ENCODE peak calls at places on chromosomes 5 and 9, in eight cellular contexts. One of them, this sample, is unnamed.

GRCh38 chr9:120186276-120186675 is 393.7 kb downstream of the CDK5RAP2 start:
- DNase-seq in coronary artery: peak
- DNase-seq in foreskin fibroblast: no peak
- DNase-seq in body of pancreas: no peak
- DNase-seq in astrocyte of the cerebellum: no peak
- DNase-seq in endothelial cell of umbilical vein: no peak
- DNase-seq in GM12865: no peak
- DNase-seq in AG04449: no peak
- DNase-seq in this sample: no peak

GRCh38 chr5:148179234-148179824 is 11.0 kb downstream of the SPINK14 start:
- DNase-seq in GM12865: peak
- DNase-seq in coronary artery: no peak
- DNase-seq in foreskin fibroblast: peak
- DNase-seq in AG04449: peak
- DNase-seq in endothelial cell of umbilical vein: peak
- DNase-seq in astrocyte of the cerebellum: peak
- DNase-seq in body of pancreas: peak
- DNase-seq in this sample: peak

GRCh38 chr9:34809504-34810186 is 99.7 kb upstream of the CCL21 start:
- DNase-seq in AG04449: no peak
- DNase-seq in GM12865: no peak
- DNase-seq in coronary artery: no peak
- DNase-seq in astrocyte of the cerebellum: no peak
- DNase-seq in body of pancreas: peak
- DNase-seq in foreskin fibroblast: no peak
- DNase-seq in endothelial cell of umbilical vein: peak
- DNase-seq in this sample: no peak

GRCh38 chr5:59756373-59757035 is 137.0 kb downstream of the PDE4D start:
- DNase-seq in astrocyte of the cerebellum: no peak
- DNase-seq in body of pancreas: no peak
- DNase-seq in foreskin fibroblast: no peak
- DNase-seq in GM12865: no peak
- DNase-seq in endothelial cell of umbilical vein: no peak
- DNase-seq in AG04449: no peak
- DNase-seq in coronary artery: no peak
- DNase-seq in this sample: no peak

GRCh38 chr5:178259623-178260536 is 27.3 kb upstream of the PHYKPL start:
- DNase-seq in endothelial cell of umbilical vein: no peak
- DNase-seq in body of pancreas: no peak
- DNase-seq in coronary artery: no peak
- DNase-seq in astrocyte of the cerebellum: no peak
- DNase-seq in foreskin fibroblast: no peak
- DNase-seq in GM12865: no peak
- DNase-seq in AG04449: no peak
- DNase-seq in this sample: no peak

GRCh38 chr5:139748505-139748826 is 47.1 kb upstream of the PSD2 start:
- DNase-seq in AG04449: no peak
- DNase-seq in endothelial cell of umbilical vein: no peak
- DNase-seq in GM12865: no peak
- DNase-seq in coronary artery: no peak
- DNase-seq in body of pancreas: no peak
- DNase-seq in astrocyte of the cerebellum: no peak
- DNase-seq in foreskin fibroblast: no peak
- DNase-seq in this sample: no peak

GRCh38 chr9:123406016-123406415 is 50.0 kb downstream of the CRB2 start:
- DNase-seq in AG04449: no peak
- DNase-seq in endothelial cell of umbilical vein: no peak
- DNase-seq in coronary artery: no peak
- DNase-seq in body of pancreas: no peak
- DNase-seq in astrocyte of the cerebellum: no peak
- DNase-seq in GM12865: no peak
- DNase-seq in foreskin fibroblast: no peak
- DNase-seq in this sample: no peak

GRCh38 chr5:87347272-87347671 is 65.5 kb downstream of the CCNH start:
- DNase-seq in body of pancreas: no peak
- DNase-seq in foreskin fibroblast: no peak
- DNase-seq in astrocyte of the cerebellum: peak
- DNase-seq in AG04449: no peak
- DNase-seq in endothelial cell of umbilical vein: no peak
- DNase-seq in coronary artery: no peak
- DNase-seq in GM12865: no peak
- DNase-seq in this sample: no peak

GRCh38 chr9:127897194-127897692 is 2.2 kb downstream of the ST6GALNAC6 start:
- DNase-seq in GM12865: peak
- DNase-seq in coronary artery: peak
- DNase-seq in astrocyte of the cerebellum: no peak
- DNase-seq in foreskin fibroblast: peak
- DNase-seq in AG04449: no peak
- DNase-seq in endothelial cell of umbilical vein: peak
- DNase-seq in body of pancreas: peak
- DNase-seq in this sample: no peak

GRCh38 chr5:138559937-138560336 is 15.3 kb downstream of the HSPA9 start:
- DNase-seq in foreskin fibroblast: no peak
- DNase-seq in astrocyte of the cerebellum: no peak
- DNase-seq in AG04449: no peak
- DNase-seq in GM12865: no peak
- DNase-seq in body of pancreas: no peak
- DNase-seq in coronary artery: no peak
- DNase-seq in endothelial cell of umbilical vein: no peak
- DNase-seq in this sample: no peak

GRCh38 chr5:158394102-158394501 is 535.2 kb upstream of the CLINT1 start:
- DNase-seq in endothelial cell of umbilical vein: no peak
- DNase-seq in astrocyte of the cerebellum: no peak
- DNase-seq in body of pancreas: no peak
- DNase-seq in coronary artery: no peak
- DNase-seq in foreskin fibroblast: no peak
- DNase-seq in AG04449: no peak
- DNase-seq in GM12865: no peak
- DNase-seq in this sample: no peak

GRCh38 chr9:127133739-127134167 is 11.3 kb upstream of the ANGPTL2 start:
- DNase-seq in body of pancreas: no peak
- DNase-seq in GM12865: no peak
- DNase-seq in AG04449: peak
- DNase-seq in endothelial cell of umbilical vein: no peak
- DNase-seq in astrocyte of the cerebellum: no peak
- DNase-seq in coronary artery: peak
- DNase-seq in foreskin fibroblast: peak
- DNase-seq in this sample: no peak

GRCh38 chr5:65926893-65927292 is 518 bp downstream of the ERBIN start:
- DNase-seq in AG04449: no peak
- DNase-seq in endothelial cell of umbilical vein: no peak
- DNase-seq in foreskin fibroblast: no peak
- DNase-seq in astrocyte of the cerebellum: no peak
- DNase-seq in coronary artery: no peak
- DNase-seq in GM12865: peak
- DNase-seq in body of pancreas: no peak
- DNase-seq in this sample: no peak

GRCh38 chr5:39520232-39520572 is 95.4 kb upstream of the DAB2 start:
- DNase-seq in AG04449: peak
- DNase-seq in GM12865: no peak
- DNase-seq in body of pancreas: no peak
- DNase-seq in coronary artery: no peak
- DNase-seq in astrocyte of the cerebellum: peak
- DNase-seq in foreskin fibroblast: peak
- DNase-seq in endothelial cell of umbilical vein: peak
- DNase-seq in this sample: peak

GRCh38 chr5:55344392-55344992 is 36.7 kb downstream of the MTREX start:
- DNase-seq in astrocyte of the cerebellum: peak
- DNase-seq in endothelial cell of umbilical vein: peak
- DNase-seq in foreskin fibroblast: peak
- DNase-seq in GM12865: peak
- DNase-seq in AG04449: no peak
- DNase-seq in coronary artery: no peak
- DNase-seq in body of pancreas: peak
- DNase-seq in this sample: peak

GRCh38 chr5:84364043-84364442 is 20.6 kb downstream of the EDIL3 start:
- DNase-seq in body of pancreas: no peak
- DNase-seq in coronary artery: no peak
- DNase-seq in endothelial cell of umbilical vein: no peak
- DNase-seq in GM12865: no peak
- DNase-seq in AG04449: no peak
- DNase-seq in foreskin fibroblast: no peak
- DNase-seq in astrocyte of the cerebellum: no peak
- DNase-seq in this sample: no peak

GRCh38 chr9:109313351-109313750 is 7.5 kb downstream of the EPB41L4B start:
- DNase-seq in body of pancreas: no peak
- DNase-seq in foreskin fibroblast: no peak
- DNase-seq in AG04449: no peak
- DNase-seq in GM12865: no peak
- DNase-seq in astrocyte of the cerebellum: no peak
- DNase-seq in endothelial cell of umbilical vein: no peak
- DNase-seq in coronary artery: no peak
- DNase-seq in this sample: no peak

GRCh38 chr9:22919423-22919822 is 472.8 kb downstream of the DMRTA1 start:
- DNase-seq in coronary artery: no peak
- DNase-seq in astrocyte of the cerebellum: no peak
- DNase-seq in endothelial cell of umbilical vein: no peak
- DNase-seq in body of pancreas: no peak
- DNase-seq in GM12865: peak
- DNase-seq in foreskin fibroblast: no peak
- DNase-seq in AG04449: no peak
- DNase-seq in this sample: no peak

GRCh38 chr9:105127863-105128220 is 116.6 kb upstream of the SLC44A1 start:
- DNase-seq in body of pancreas: no peak
- DNase-seq in GM12865: peak
- DNase-seq in coronary artery: no peak
- DNase-seq in endothelial cell of umbilical vein: peak
- DNase-seq in foreskin fibroblast: no peak
- DNase-seq in astrocyte of the cerebellum: no peak
- DNase-seq in AG04449: no peak
- DNase-seq in this sample: no peak

GRCh38 chr9:90727498-90727897 is 74.1 kb upstream of the SYK start:
- DNase-seq in body of pancreas: no peak
- DNase-seq in coronary artery: no peak
- DNase-seq in endothelial cell of umbilical vein: no peak
- DNase-seq in foreskin fibroblast: no peak
- DNase-seq in GM12865: no peak
- DNase-seq in astrocyte of the cerebellum: no peak
- DNase-seq in AG04449: no peak
- DNase-seq in this sample: no peak

GRCh38 chr9:109414125-109414785 is 83.9 kb downstream of the PTPN3 start:
- DNase-seq in foreskin fibroblast: no peak
- DNase-seq in GM12865: peak
- DNase-seq in body of pancreas: no peak
- DNase-seq in endothelial cell of umbilical vein: no peak
- DNase-seq in AG04449: no peak
- DNase-seq in coronary artery: no peak
- DNase-seq in astrocyte of the cerebellum: no peak
- DNase-seq in this sample: no peak

GRCh38 chr9:93193373-93193725 is 9.4 kb downstream of the WNK2 start:
- DNase-seq in body of pancreas: peak
- DNase-seq in foreskin fibroblast: no peak
- DNase-seq in coronary artery: no peak
- DNase-seq in AG04449: no peak
- DNase-seq in endothelial cell of umbilical vein: no peak
- DNase-seq in GM12865: no peak
- DNase-seq in astrocyte of the cerebellum: no peak
- DNase-seq in this sample: no peak

GRCh38 chr5:10724799-10725507 is 36.1 kb downstream of the DAP start:
- DNase-seq in endothelial cell of umbilical vein: peak
- DNase-seq in AG04449: no peak
- DNase-seq in foreskin fibroblast: peak
- DNase-seq in body of pancreas: peak
- DNase-seq in GM12865: no peak
- DNase-seq in astrocyte of the cerebellum: peak
- DNase-seq in coronary artery: peak
- DNase-seq in this sample: no peak

DNA sequence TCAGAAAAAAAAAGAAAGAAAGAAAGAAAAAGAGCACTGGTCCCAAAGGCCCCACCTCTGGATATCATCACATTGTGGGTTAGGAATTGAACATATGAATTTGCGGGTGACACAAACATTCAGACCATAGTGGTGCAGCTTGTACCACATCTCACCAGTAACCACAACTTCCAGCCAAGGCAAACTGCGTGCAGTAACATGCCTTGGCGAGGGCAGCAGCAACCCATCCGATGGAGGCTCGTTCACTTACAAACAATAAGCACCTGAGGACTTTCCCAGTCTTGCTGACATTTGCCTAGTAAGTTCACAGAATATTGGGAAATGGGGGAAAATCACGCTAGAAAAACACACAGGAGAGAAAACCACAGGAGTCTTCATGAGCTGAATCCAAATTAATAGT is 508.1 kb downstream of the ZNF608 start:
- DNase-seq in endothelial cell of umbilical vein: no peak
- DNase-seq in AG04449: no peak
- DNase-seq in body of pancreas: no peak
- DNase-seq in foreskin fibroblast: no peak
- DNase-seq in GM12865: no peak
- DNase-seq in coronary artery: no peak
- DNase-seq in astrocyte of the cerebellum: no peak
- DNase-seq in this sample: no peak
- TF ChIP-seq CTCF in endothelial cell of umbilical vein: no peak
- TF ChIP-seq CTCF in AG04449: no peak
- TF ChIP-seq CTCF in body of pancreas: no peak
- TF ChIP-seq CTCF in foreskin fibroblast: no peak
- TF ChIP-seq CTCF in GM12865: no peak
- TF ChIP-seq CTCF in coronary artery: no peak
- TF ChIP-seq CTCF in astrocyte of the cerebellum: no peak
- TF ChIP-seq CTCF in this sample: no peak

GRCh38 chr5:150734579-150735384 is 24.0 kb downstream of the DCTN4 start:
- DNase-seq in endothelial cell of umbilical vein: no peak
- DNase-seq in body of pancreas: peak
- DNase-seq in astrocyte of the cerebellum: no peak
- DNase-seq in coronary artery: no peak
- DNase-seq in GM12865: peak
- DNase-seq in AG04449: no peak
- DNase-seq in foreskin fibroblast: no peak
- DNase-seq in this sample: no peak
- TF ChIP-seq CTCF in endothelial cell of umbilical vein: no peak
- TF ChIP-seq CTCF in body of pancreas: no peak
- TF ChIP-seq CTCF in astrocyte of the cerebellum: no peak
- TF ChIP-seq CTCF in coronary artery: no peak
- TF ChIP-seq CTCF in GM12865: peak
- TF ChIP-seq CTCF in AG04449: no peak
- TF ChIP-seq CTCF in foreskin fibroblast: no peak
- TF ChIP-seq CTCF in this sample: no peak

DNA sequence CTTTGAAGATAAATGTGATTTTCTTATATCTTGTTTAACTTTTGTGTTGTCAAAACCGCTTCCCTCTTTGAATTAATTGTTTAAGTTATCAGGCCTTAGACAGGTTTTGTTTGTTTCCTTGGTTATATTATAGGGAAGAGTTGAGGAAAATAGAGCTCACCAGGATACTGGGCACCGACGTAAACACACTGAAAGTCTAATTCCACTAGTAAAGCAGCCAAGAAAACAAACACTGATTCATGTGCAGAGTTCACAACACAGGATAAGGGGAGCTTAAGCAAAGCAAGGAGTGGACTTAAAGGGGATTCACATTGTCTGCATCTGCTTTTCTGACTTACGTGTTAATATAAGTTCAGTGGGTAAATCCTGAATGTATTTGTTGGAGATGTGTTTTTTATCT is 139.1 kb upstream of the CDH6 start:
- DNase-seq in endothelial cell of umbilical vein: no peak
- DNase-seq in astrocyte of the cerebellum: no peak
- DNase-seq in coronary artery: no peak
- DNase-seq in foreskin fibroblast: no peak
- DNase-seq in AG04449: no peak
- DNase-seq in body of pancreas: no peak
- DNase-seq in GM12865: no peak
- DNase-seq in this sample: no peak
- TF ChIP-seq CTCF in endothelial cell of umbilical vein: no peak
- TF ChIP-seq CTCF in astrocyte of the cerebellum: no peak
- TF ChIP-seq CTCF in coronary artery: no peak
- TF ChIP-seq CTCF in foreskin fibroblast: no peak
- TF ChIP-seq CTCF in AG04449: no peak
- TF ChIP-seq CTCF in body of pancreas: no peak
- TF ChIP-seq CTCF in GM12865: no peak
- TF ChIP-seq CTCF in this sample: no peak

GRCh38 chr5:95178046-95178651 is 106.7 kb downstream of the MCTP1 start:
- DNase-seq in foreskin fibroblast: peak
- DNase-seq in GM12865: peak
- DNase-seq in AG04449: peak
- DNase-seq in astrocyte of the cerebellum: peak
- DNase-seq in body of pancreas: no peak
- DNase-seq in endothelial cell of umbilical vein: peak
- DNase-seq in coronary artery: no peak
- DNase-seq in this sample: no peak
- TF ChIP-seq CTCF in foreskin fibroblast: no peak
- TF ChIP-seq CTCF in GM12865: peak
- TF ChIP-seq CTCF in AG04449: peak
- TF ChIP-seq CTCF in astrocyte of the cerebellum: peak
- TF ChIP-seq CTCF in body of pancreas: no peak
- TF ChIP-seq CTCF in endothelial cell of umbilical vein: peak
- TF ChIP-seq CTCF in coronary artery: no peak
- TF ChIP-seq CTCF in this sample: no peak